ENCODE peak calls at places on chromosomes 7 and 10, in nine cellular contexts. R is naive thymus-derived CD8-positive, alpha-beta T cell; A is activated T-helper 1 cell treated with anti-CD3 and anti-CD28 coated beads, Interleukin-2, amount 50 U/mL, for 16 hours; Y is retina; U is HuH-7.5; Q is CD8-positive, alpha-beta memory T cell; G is nephron progenitor cell; B is MCF 10A; O is AG04449. N is an unnamed sample.

GRCh38 chr10:123016228-123016627 is 7.4 kb downstream of the ACADSB start:
- DNase-seq in G (no peak), Q (no peak), B (no peak), A (no peak), R (no peak), O (no peak), U (no peak), Y (no peak), N (no peak)

GRCh38 chr10:69415951-69416350 is 767 bp downstream of the TACR2 start:
- DNase-seq in R (no peak), G (no peak), Y (no peak), Q (no peak), A (no peak), O (no peak), U (no peak), B (no peak), N (no peak)

GRCh38 chr10:55668326-55668922 is 692.6 kb downstream of the ZWINT start:
- DNase-seq in B (peak; percentile 40), G (no peak), R (no peak), A (no peak), Y (no peak), O (no peak), U (no peak), Q (no peak), N (no peak)

GRCh38 chr10:19778996-19779395 is 37.2 kb upstream of the PLXDC2 start:
- DNase-seq in A (no peak), O (no peak), G (no peak), B (no peak), U (no peak), Y (no peak), Q (no peak), R (no peak), N (no peak)

GRCh38 chr10:119449760-119450461 is 92.6 kb downstream of the RGS10 start:
- DNase-seq in G (no peak), R (no peak), A (no peak), B (peak; percentile 92), U (no peak), Y (no peak), Q (no peak), O (peak; percentile 73), N (no peak)

GRCh38 chr10:35005868-35006267 is 84.3 kb downstream of the CUL2 start:
- DNase-seq in R (no peak), Y (no peak), Q (no peak), G (no peak), A (no peak), O (peak; percentile 93), B (peak; percentile 98), U (no peak), N (peak; percentile 100)

GRCh38 chr7:50359995-50360925 is 55.7 kb downstream of the IKZF1 start:
- DNase-seq in Q (peak; percentile 87), A (peak; percentile 59), B (peak; percentile 13), O (no peak), R (peak; percentile 92), G (no peak), U (no peak), Y (no peak), N (peak; percentile 10)

GRCh38 chr10:84534168-84534567 is 205.8 kb downstream of the CCSER2 start:
- DNase-seq in U (no peak), R (no peak), Q (no peak), G (no peak), Y (no peak), B (no peak), A (no peak), O (no peak), N (no peak)

GRCh38 chr10:11822031-11822756 is 962 bp upstream of the PROSER2 start:
- DNase-seq in B (no peak), Y (no peak), R (no peak), U (no peak), A (no peak), G (no peak), O (no peak), Q (no peak), N (no peak)

GRCh38 chr10:80356563-80356999 is at the start of the genes DYDC1 and DYDC2:
- DNase-seq in B (no peak), Y (peak; percentile 89), U (no peak), Q (peak; percentile 54), R (peak; percentile 53), A (no peak), O (no peak), G (peak; percentile 84), N (no peak)

GRCh38 chr7:120873367-120873766 is 15.4 kb upstream of the TSPAN12 start:
- DNase-seq in G (no peak), U (no peak), O (no peak), Y (no peak), Q (no peak), A (no peak), R (no peak), B (no peak), N (no peak)

GRCh38 chr7:30465342-30466170 is 13.0 kb downstream of the NOD1 start:
- DNase-seq in B (peak; percentile 21), O (no peak), A (no peak), Y (no peak), Q (no peak), G (no peak), R (no peak), U (no peak), N (no peak)

GRCh38 chr7:73908123-73908611 is 47.2 kb downstream of the TMEM270 start:
- DNase-seq in B (no peak), G (no peak), Y (no peak), R (no peak), Q (no peak), O (no peak), U (no peak), A (no peak), N (no peak)

GRCh38 chr10:132144086-132144485 is 42.7 kb upstream of the DPYSL4 start:
- DNase-seq in U (no peak), O (no peak), A (no peak), B (no peak), Q (no peak), Y (no peak), R (no peak), G (no peak), N (no peak)

GRCh38 chr7:127874049-127874636 is 157.1 kb downstream of the LRRC4 start:
- DNase-seq in R (no peak), Y (no peak), B (no peak), O (no peak), G (no peak), U (no peak), Q (no peak), A (no peak), N (no peak)

GRCh38 chr10:79404690-79405131 is 40.7 kb downstream of the ZCCHC24 start:
- DNase-seq in R (no peak), Q (no peak), U (no peak), G (no peak), O (no peak), Y (peak; percentile 28), A (no peak), B (no peak), N (no peak)

GRCh38 chr10:86851329-86852207 is 95.1 kb downstream of the BMPR1A start:
- DNase-seq in Q (no peak), A (no peak), Y (no peak), R (no peak), B (peak; percentile 48), G (no peak), U (no peak), O (peak; percentile 72), N (peak; percentile 20)

GRCh38 chr10:110755781-110756180 is 111.6 kb downstream of the RBM20 start:
- DNase-seq in G (no peak), R (no peak), U (no peak), Y (no peak), A (no peak), O (no peak), Q (no peak), B (no peak), N (no peak)

GRCh38 chr7:93212881-93213280 is 13.4 kb downstream of the HEPACAM2 start:
- DNase-seq in U (no peak), Q (no peak), B (no peak), G (no peak), O (no peak), Y (no peak), R (no peak), A (no peak), N (no peak)

GRCh38 chr10:97196213-97197029 is 10.7 kb upstream of the SLIT1 start:
- DNase-seq in R (peak; percentile 66), B (peak; percentile 55), U (peak; percentile 78), O (no peak), G (peak; percentile 82), Q (peak; percentile 71), Y (peak; percentile 87), A (peak; percentile 24), N (no peak)

GRCh38 chr7:886626-887487 is 10.5 kb downstream of the GET4 start:
- DNase-seq in B (no peak), Y (no peak), R (no peak), A (no peak), U (no peak), G (no peak), O (no peak), Q (no peak), N (no peak)

GRCh38 chr10:101097881-101098280 is 33.2 kb upstream of the TLX1 start:
- DNase-seq in G (no peak), U (no peak), A (no peak), Y (no peak), R (no peak), B (no peak), Q (no peak), O (no peak), N (no peak)

GRCh38 chr10:77837248-77837924 is 89.2 kb downstream of the DLG5 start:
- DNase-seq in O (no peak), R (peak; percentile 42), U (no peak), G (peak; percentile 56), B (peak; percentile 39), Y (peak; percentile 8), A (peak; percentile 21), Q (peak; percentile 37), N (no peak)

GRCh38 chr7:151876899-151877777 is at the start of gene PRKAG2:
- DNase-seq in Y (peak; percentile 67), Q (peak; percentile 85), U (peak; percentile 65), A (peak; percentile 49), G (peak; percentile 69), R (peak; percentile 83), O (no peak), B (peak; percentile 75), N (peak; percentile 33)

GRCh38 chr7:3995187-3995586 is 686.9 kb upstream of the FOXK1 start:
- DNase-seq in B (no peak), A (no peak), Q (no peak), O (no peak), U (no peak), G (no peak), Y (no peak), R (no peak), N (no peak)

GRCh38 chr7:6392712-6393666 is 54.8 kb downstream of the DAGLB start:
- DNase-seq in U (no peak), Q (no peak), A (no peak), R (peak; percentile 19), O (no peak), G (no peak), Y (no peak), B (peak; percentile 93), N (no peak)

N was measured in foreskin keratinocyte.